ENCODE peak calls at places on chromosome 11, in eight cellular contexts. A is psoas muscle, Y is skeletal muscle cell, K is pancreas, B is MM.1S, W is colonic mucosa, G is heart right ventricle, H is astrocyte of the spinal cord. M is an unnamed sample.

GRCh38 chr11:62013266-62014157 is 46.1 kb upstream of the FTH1 start:
- DNase-seq in G (no peak), B (no peak), W (peak; percentile 74), A (no peak), Y (no peak), H (no peak), K (no peak), M (no peak)

GRCh38 chr11:125688066-125688465 is 7.4 kb upstream of the ACRV1 start:
- DNase-seq in G (no peak), A (no peak), B (no peak), H (no peak), Y (no peak), W (no peak), K (no peak), M (no peak)

GRCh38 chr11:75735181-75735845 is 17.7 kb downstream of the MOGAT2 start:
- DNase-seq in Y (no peak), W (no peak), A (no peak), H (no peak), K (no peak), B (no peak), G (no peak), M (no peak)

GRCh38 chr11:121467965-121468364 is 15.2 kb upstream of the SORL1-AS1 start:
- DNase-seq in B (no peak), H (no peak), K (no peak), Y (no peak), W (no peak), G (no peak), A (no peak), M (no peak)

GRCh38 chr11:69442012-69442806 is 39.3 kb upstream of the LINC01488 start:
- DNase-seq in G (no peak), Y (no peak), A (no peak), H (peak; percentile 17), W (no peak), K (no peak), B (no peak), M (no peak)

GRCh38 chr11:967995-968751 is 42.5 kb downstream of the AP2A2 start:
- DNase-seq in Y (no peak), K (no peak), A (no peak), W (no peak), H (no peak), G (no peak), B (no peak), M (no peak)

GRCh38 chr11:76835928-76836612 is 24.6 kb upstream of the ACER3 start:
- DNase-seq in B (no peak), W (peak; percentile 87), G (no peak), K (peak; percentile 48), Y (peak; percentile 41), A (peak; percentile 24), H (peak; percentile 58), M (no peak)

GRCh38 chr11:96307748-96308133 is 35.3 kb downstream of the MAML2 start:
- DNase-seq in A (no peak), H (peak; percentile 93), B (no peak), W (peak; percentile 75), Y (peak; percentile 81), G (no peak), K (no peak), M (no peak)

GRCh38 chr11:12502950-12503579 is 125.7 kb downstream of the PARVA start:
- DNase-seq in H (peak; percentile 34), Y (no peak), B (no peak), W (no peak), G (no peak), K (no peak), A (no peak), M (no peak)

GRCh38 chr11:88231894-88232482 is 56.7 kb upstream of the RAB38 start:
- DNase-seq in K (no peak), G (no peak), A (no peak), W (no peak), H (peak; percentile 51), B (peak; percentile 14), Y (no peak), M (no peak)

GRCh38 chr11:133118563-133119303 is 413.6 kb downstream of the OPCML start:
- DNase-seq in H (no peak), Y (no peak), A (no peak), B (no peak), W (no peak), K (no peak), G (peak; percentile 14), M (no peak)
- H3K4me3 ChIP-seq in H (no peak overlapping the region), Y (no peak overlapping the region), A (no peak overlapping the region), B (no peak overlapping the region), W (no peak overlapping the region), K (no peak overlapping the region), G (no peak overlapping the region), M (no peak overlapping the region)

GRCh38 chr11:127110542-127110941 is 110.0 kb upstream of the KIRREL3 start:
- DNase-seq in Y (no peak), K (no peak), A (no peak), H (no peak), B (no peak), G (no peak), W (no peak), M (no peak)
- H3K4me3 ChIP-seq in Y (no peak overlapping the region), K (no peak overlapping the region), A (no peak overlapping the region), H (no peak overlapping the region), B (no peak overlapping the region), G (no peak overlapping the region), W (no peak overlapping the region), M (no peak overlapping the region)

DNA sequence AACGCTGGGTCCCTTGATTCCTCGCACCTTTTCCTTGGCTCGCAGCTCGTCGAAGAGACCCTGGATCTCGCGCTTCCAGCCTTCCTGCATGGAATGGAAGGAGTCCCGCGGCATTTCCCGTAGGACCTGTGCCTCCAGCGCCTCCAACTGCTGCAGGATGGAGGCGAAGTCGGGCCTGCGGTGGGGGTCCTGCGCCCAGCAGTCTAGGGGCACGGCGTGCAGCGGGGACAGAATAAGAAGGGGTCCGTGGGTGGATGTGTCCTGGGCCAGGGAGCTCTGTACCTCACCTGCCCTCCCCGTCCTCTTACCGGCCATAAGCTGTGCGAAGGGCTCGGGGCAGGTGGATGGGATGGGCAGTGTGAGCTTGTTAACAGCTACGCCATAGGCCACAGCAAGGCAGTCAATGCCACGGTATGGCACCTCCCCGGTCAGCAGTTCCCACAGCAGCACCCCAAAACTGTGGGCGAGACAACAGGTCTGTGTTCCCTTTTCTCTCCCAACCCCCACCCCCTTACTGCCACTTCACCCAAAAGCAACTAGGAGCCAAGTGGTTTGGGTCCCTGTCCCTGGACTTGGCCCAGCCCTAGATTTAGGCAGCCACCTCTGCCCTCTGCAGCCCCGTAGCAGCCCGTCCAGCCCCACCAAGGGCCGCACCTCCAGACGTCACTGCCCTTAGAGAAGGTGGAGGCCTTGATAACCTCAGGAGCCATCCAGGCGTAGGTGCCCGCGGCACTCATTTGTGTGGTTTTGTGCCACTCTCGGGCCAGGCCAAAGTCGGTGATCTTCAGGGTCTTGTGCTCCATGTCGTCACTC is 6.2 kb downstream of the MAP3K11 start:
- DNase-seq in B (no peak), G (no peak), A (no peak), H (no peak), Y (no peak), K (no peak), W (no peak), M (no peak)
- H3K4me3 ChIP-seq in B (no peak overlapping the region), G (peak overlapping the region; percentile 48), A (peak overlapping the region; percentile 61), H (no peak overlapping the region), Y (peak overlapping the region; percentile 35), K (no peak overlapping the region), W (no peak overlapping the region), M (peak overlapping the region; percentile 41)

GRCh38 chr11:66115638-66116410 is 45.8 kb downstream of the PACS1 start:
- DNase-seq in W (no peak), A (no peak), G (no peak), Y (no peak), H (peak; percentile 35), B (peak; percentile 71), K (no peak), M (no peak)

GRCh38 chr11:66116576-66117361 is 46.7 kb downstream of the PACS1 start:
- DNase-seq in Y (no peak), G (no peak), B (no peak), W (no peak), K (no peak), H (no peak), A (no peak), M (no peak)

GRCh38 chr11:66121453-66121852 is 51.4 kb downstream of the PACS1 start:
- DNase-seq in H (no peak), G (no peak), Y (no peak), W (no peak), A (no peak), B (no peak), K (no peak), M (no peak)

GRCh38 chr11:66119348-66120133 is 49.5 kb downstream of the PACS1 start:
- DNase-seq in W (no peak), G (no peak), Y (peak; percentile 77), K (peak; percentile 30), H (peak; percentile 94), B (no peak), A (no peak), M (no peak)

DNA sequence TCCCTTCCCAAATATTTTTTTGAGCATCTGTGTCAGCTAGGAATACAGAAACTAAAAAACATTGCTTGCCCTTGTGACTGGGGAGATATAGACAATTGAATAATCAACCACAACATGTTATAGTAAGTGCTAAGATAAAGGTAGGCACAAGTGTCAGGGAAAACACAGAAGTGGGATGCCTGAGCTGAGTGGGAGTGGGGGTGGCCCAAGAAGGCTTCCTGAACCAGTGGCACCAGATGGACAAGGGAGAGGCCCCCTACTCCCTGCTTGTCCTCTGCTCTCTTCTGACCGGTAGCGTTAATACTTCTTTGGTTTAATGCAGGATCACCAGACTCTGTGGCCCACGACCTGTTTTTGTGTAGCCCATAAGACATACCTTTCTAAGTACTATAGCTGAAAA is 48.8 kb downstream of the PACS1 start:
- DNase-seq in K (no peak), Y (no peak), G (no peak), H (no peak), A (no peak), W (no peak), B (no peak), M (no peak)
- H3K4me3 ChIP-seq in K (no peak overlapping the region), Y (no peak overlapping the region), G (no peak overlapping the region), H (no peak overlapping the region), A (no peak overlapping the region), W (no peak overlapping the region), B (no peak overlapping the region), M (no peak overlapping the region)

GRCh38 chr11:47181271-47181670 is 4.6 kb upstream of the ARFGAP2 start:
- DNase-seq in B (no peak), W (no peak), K (no peak), A (no peak), H (no peak), G (no peak), Y (no peak), M (no peak)
- H3K4me3 ChIP-seq in B (no peak overlapping the region), W (no peak overlapping the region), K (no peak overlapping the region), A (peak overlapping the region; percentile 93), H (no peak overlapping the region), G (no peak overlapping the region), Y (no peak overlapping the region), M (no peak overlapping the region)

M was measured in right atrium auricular region.